ENCODE peak calls at places on chromosomes 11 and 22, in seven cellular contexts. One of them, this sample, is unnamed.

GRCh38 chr22:41983516-41983915 is 14.3 kb downstream of the SEPTIN3 start:
- DNase-seq in GM13977: no peak
- DNase-seq in fibroblast of mammary gland: peak; percentile 54
- DNase-seq in GM03348: peak; percentile 57
- DNase-seq in cardiac fibroblast: peak; percentile 52
- DNase-seq in stimulated activated CD8-positive, alpha-beta memory T cell treated with anti-CD3 and anti-CD28 coated beads, Interleukin-4, amount 100 ng/mL, for 24 hours: no peak
- DNase-seq in hepatocyte: no peak
- DNase-seq in this sample: no peak

GRCh38 chr11:19160839-19161238 is 40.9 kb downstream of the CSRP3 start:
- DNase-seq in GM13977: no peak
- DNase-seq in fibroblast of mammary gland: no peak
- DNase-seq in GM03348: no peak
- DNase-seq in cardiac fibroblast: peak; percentile 6
- DNase-seq in stimulated activated CD8-positive, alpha-beta memory T cell treated with anti-CD3 and anti-CD28 coated beads, Interleukin-4, amount 100 ng/mL, for 24 hours: no peak
- DNase-seq in hepatocyte: no peak
- DNase-seq in this sample: no peak

GRCh38 chr11:100857236-100858005 is 170.3 kb downstream of the ARHGAP42 start:
- DNase-seq in GM13977: no peak
- DNase-seq in fibroblast of mammary gland: peak; percentile 50
- DNase-seq in GM03348: no peak
- DNase-seq in cardiac fibroblast: no peak
- DNase-seq in stimulated activated CD8-positive, alpha-beta memory T cell treated with anti-CD3 and anti-CD28 coated beads, Interleukin-4, amount 100 ng/mL, for 24 hours: no peak
- DNase-seq in hepatocyte: no peak
- DNase-seq in this sample: no peak

GRCh38 chr11:78050964-78051831 is 12.5 kb upstream of the THRSP start:
- DNase-seq in GM13977: no peak
- DNase-seq in fibroblast of mammary gland: peak; percentile 42
- DNase-seq in GM03348: peak; percentile 46
- DNase-seq in cardiac fibroblast: peak; percentile 80
- DNase-seq in stimulated activated CD8-positive, alpha-beta memory T cell treated with anti-CD3 and anti-CD28 coated beads, Interleukin-4, amount 100 ng/mL, for 24 hours: no peak
- DNase-seq in hepatocyte: peak; percentile 58
- DNase-seq in this sample: no peak

GRCh38 chr22:22748297-22748743 is 103.9 kb downstream of the GGTLC2 start:
- DNase-seq in GM13977: no peak
- DNase-seq in fibroblast of mammary gland: peak; percentile 67
- DNase-seq in GM03348: peak; percentile 72
- DNase-seq in cardiac fibroblast: peak; percentile 82
- DNase-seq in stimulated activated CD8-positive, alpha-beta memory T cell treated with anti-CD3 and anti-CD28 coated beads, Interleukin-4, amount 100 ng/mL, for 24 hours: peak; percentile 21
- DNase-seq in hepatocyte: peak; percentile 65
- DNase-seq in this sample: peak; percentile 69

GRCh38 chr11:124543145-124543544 is 309 bp downstream of the OR8B12 start:
- DNase-seq in GM13977: no peak
- DNase-seq in fibroblast of mammary gland: no peak
- DNase-seq in GM03348: no peak
- DNase-seq in cardiac fibroblast: no peak
- DNase-seq in stimulated activated CD8-positive, alpha-beta memory T cell treated with anti-CD3 and anti-CD28 coated beads, Interleukin-4, amount 100 ng/mL, for 24 hours: no peak
- DNase-seq in hepatocyte: no peak
- DNase-seq in this sample: no peak

GRCh38 chr22:29146101-29146560 is 59.6 kb upstream of the EMID1 start:
- DNase-seq in GM13977: no peak
- DNase-seq in fibroblast of mammary gland: no peak
- DNase-seq in GM03348: peak; percentile 2
- DNase-seq in cardiac fibroblast: no peak
- DNase-seq in stimulated activated CD8-positive, alpha-beta memory T cell treated with anti-CD3 and anti-CD28 coated beads, Interleukin-4, amount 100 ng/mL, for 24 hours: no peak
- DNase-seq in hepatocyte: no peak
- DNase-seq in this sample: peak; percentile 73

GRCh38 chr11:123166095-123166559 is 28.9 kb downstream of the CLMP start:
- DNase-seq in GM13977: no peak
- DNase-seq in fibroblast of mammary gland: peak; percentile 55
- DNase-seq in GM03348: no peak
- DNase-seq in cardiac fibroblast: peak; percentile 61
- DNase-seq in stimulated activated CD8-positive, alpha-beta memory T cell treated with anti-CD3 and anti-CD28 coated beads, Interleukin-4, amount 100 ng/mL, for 24 hours: no peak
- DNase-seq in hepatocyte: peak; percentile 77
- DNase-seq in this sample: peak; percentile 84

GRCh38 chr22:50184004-50184461 is 1.7 kb upstream of the TRABD start:
- DNase-seq in GM13977: no peak
- DNase-seq in fibroblast of mammary gland: peak; percentile 46
- DNase-seq in GM03348: peak; percentile 78
- DNase-seq in cardiac fibroblast: peak; percentile 66
- DNase-seq in stimulated activated CD8-positive, alpha-beta memory T cell treated with anti-CD3 and anti-CD28 coated beads, Interleukin-4, amount 100 ng/mL, for 24 hours: no peak
- DNase-seq in hepatocyte: peak; percentile 74
- DNase-seq in this sample: peak; percentile 57

GRCh38 chr11:128903248-128904041 is 12.3 kb downstream of the KCNJ5 start:
- DNase-seq in GM13977: no peak
- DNase-seq in fibroblast of mammary gland: no peak
- DNase-seq in GM03348: peak; percentile 33
- DNase-seq in cardiac fibroblast: no peak
- DNase-seq in stimulated activated CD8-positive, alpha-beta memory T cell treated with anti-CD3 and anti-CD28 coated beads, Interleukin-4, amount 100 ng/mL, for 24 hours: no peak
- DNase-seq in hepatocyte: no peak
- DNase-seq in this sample: peak; percentile 73

GRCh38 chr11:83033972-83034672 is 37.6 kb downstream of the RAB30 start:
- DNase-seq in GM13977: no peak
- DNase-seq in fibroblast of mammary gland: peak; percentile 95
- DNase-seq in GM03348: peak; percentile 81
- DNase-seq in cardiac fibroblast: peak; percentile 73
- DNase-seq in stimulated activated CD8-positive, alpha-beta memory T cell treated with anti-CD3 and anti-CD28 coated beads, Interleukin-4, amount 100 ng/mL, for 24 hours: no peak
- DNase-seq in hepatocyte: peak; percentile 73
- DNase-seq in this sample: no peak

GRCh38 chr11:62726156-62727006 is 876 bp downstream of the HNRNPUL2 start:
- DNase-seq in GM13977: no peak
- DNase-seq in fibroblast of mammary gland: no peak
- DNase-seq in GM03348: no peak
- DNase-seq in cardiac fibroblast: no peak
- DNase-seq in stimulated activated CD8-positive, alpha-beta memory T cell treated with anti-CD3 and anti-CD28 coated beads, Interleukin-4, amount 100 ng/mL, for 24 hours: no peak
- DNase-seq in hepatocyte: no peak
- DNase-seq in this sample: no peak

GRCh38 chr22:19998232-19998951 is 18.2 kb downstream of the ARVCF start:
- DNase-seq in GM13977: no peak
- DNase-seq in fibroblast of mammary gland: no peak
- DNase-seq in GM03348: no peak
- DNase-seq in cardiac fibroblast: no peak
- DNase-seq in stimulated activated CD8-positive, alpha-beta memory T cell treated with anti-CD3 and anti-CD28 coated beads, Interleukin-4, amount 100 ng/mL, for 24 hours: no peak
- DNase-seq in hepatocyte: no peak
- DNase-seq in this sample: peak; percentile 27

GRCh38 chr11:75303544-75304224 is 47.8 kb downstream of the ARRB1 start:
- DNase-seq in GM13977: no peak
- DNase-seq in fibroblast of mammary gland: no peak
- DNase-seq in GM03348: no peak
- DNase-seq in cardiac fibroblast: no peak
- DNase-seq in stimulated activated CD8-positive, alpha-beta memory T cell treated with anti-CD3 and anti-CD28 coated beads, Interleukin-4, amount 100 ng/mL, for 24 hours: no peak
- DNase-seq in hepatocyte: no peak
- DNase-seq in this sample: no peak

GRCh38 chr22:44311855-44312170 is 938 bp downstream of the SHISAL1 start:
- DNase-seq in GM13977: no peak
- DNase-seq in fibroblast of mammary gland: peak; percentile 73
- DNase-seq in GM03348: peak; percentile 87
- DNase-seq in cardiac fibroblast: peak; percentile 89
- DNase-seq in stimulated activated CD8-positive, alpha-beta memory T cell treated with anti-CD3 and anti-CD28 coated beads, Interleukin-4, amount 100 ng/mL, for 24 hours: no peak
- DNase-seq in hepatocyte: peak; percentile 32
- DNase-seq in this sample: no peak

GRCh38 chr22:20953342-20953608 is 13.8 kb upstream of the AIFM3 start:
- DNase-seq in GM13977: no peak
- DNase-seq in fibroblast of mammary gland: no peak
- DNase-seq in GM03348: no peak
- DNase-seq in cardiac fibroblast: no peak
- DNase-seq in stimulated activated CD8-positive, alpha-beta memory T cell treated with anti-CD3 and anti-CD28 coated beads, Interleukin-4, amount 100 ng/mL, for 24 hours: no peak
- DNase-seq in hepatocyte: peak; percentile 20
- DNase-seq in this sample: no peak

GRCh38 chr11:128862913-128863660 is 4.0 kb downstream of the KCNJ1 start:
- DNase-seq in GM13977: no peak
- DNase-seq in fibroblast of mammary gland: peak; percentile 55
- DNase-seq in GM03348: peak; percentile 61
- DNase-seq in cardiac fibroblast: peak; percentile 60
- DNase-seq in stimulated activated CD8-positive, alpha-beta memory T cell treated with anti-CD3 and anti-CD28 coated beads, Interleukin-4, amount 100 ng/mL, for 24 hours: no peak
- DNase-seq in hepatocyte: no peak
- DNase-seq in this sample: peak; percentile 61

GRCh38 chr11:108571001-108571400 is 22.6 kb downstream of the EXPH5 start:
- DNase-seq in GM13977: no peak
- DNase-seq in fibroblast of mammary gland: no peak
- DNase-seq in GM03348: no peak
- DNase-seq in cardiac fibroblast: no peak
- DNase-seq in stimulated activated CD8-positive, alpha-beta memory T cell treated with anti-CD3 and anti-CD28 coated beads, Interleukin-4, amount 100 ng/mL, for 24 hours: no peak
- DNase-seq in hepatocyte: no peak
- DNase-seq in this sample: no peak

GRCh38 chr11:60625262-60625661 is 74.2 kb upstream of the MS4A8 start:
- DNase-seq in GM13977: no peak
- DNase-seq in fibroblast of mammary gland: peak; percentile 62
- DNase-seq in GM03348: peak; percentile 30
- DNase-seq in cardiac fibroblast: peak; percentile 65
- DNase-seq in stimulated activated CD8-positive, alpha-beta memory T cell treated with anti-CD3 and anti-CD28 coated beads, Interleukin-4, amount 100 ng/mL, for 24 hours: no peak
- DNase-seq in hepatocyte: peak; percentile 34
- DNase-seq in this sample: peak; percentile 12

GRCh38 chr11:130829801-130830562 is 86.3 kb downstream of the SNX19 start:
- DNase-seq in GM13977: no peak
- DNase-seq in fibroblast of mammary gland: peak; percentile 39
- DNase-seq in GM03348: no peak
- DNase-seq in cardiac fibroblast: no peak
- DNase-seq in stimulated activated CD8-positive, alpha-beta memory T cell treated with anti-CD3 and anti-CD28 coated beads, Interleukin-4, amount 100 ng/mL, for 24 hours: no peak
- DNase-seq in hepatocyte: no peak
- DNase-seq in this sample: peak; percentile 61

GRCh38 chr11:73330569-73331093 is 22.6 kb downstream of the ARHGEF17 start:
- DNase-seq in GM13977: no peak
- DNase-seq in fibroblast of mammary gland: peak; percentile 58
- DNase-seq in GM03348: peak; percentile 62
- DNase-seq in cardiac fibroblast: peak; percentile 51
- DNase-seq in stimulated activated CD8-positive, alpha-beta memory T cell treated with anti-CD3 and anti-CD28 coated beads, Interleukin-4, amount 100 ng/mL, for 24 hours: no peak
- DNase-seq in hepatocyte: peak; percentile 75
- DNase-seq in this sample: peak; percentile 81

GRCh38 chr11:57395905-57396623 is 5.6 kb upstream of the PRG2 start:
- DNase-seq in GM13977: no peak
- DNase-seq in fibroblast of mammary gland: no peak
- DNase-seq in GM03348: no peak
- DNase-seq in cardiac fibroblast: no peak
- DNase-seq in stimulated activated CD8-positive, alpha-beta memory T cell treated with anti-CD3 and anti-CD28 coated beads, Interleukin-4, amount 100 ng/mL, for 24 hours: no peak
- DNase-seq in hepatocyte: no peak
- DNase-seq in this sample: no peak

GRCh38 chr11:68480855-68481510 is 20.4 kb downstream of the PPP6R3 start:
- DNase-seq in GM13977: no peak
- DNase-seq in fibroblast of mammary gland: no peak
- DNase-seq in GM03348: no peak
- DNase-seq in cardiac fibroblast: no peak
- DNase-seq in stimulated activated CD8-positive, alpha-beta memory T cell treated with anti-CD3 and anti-CD28 coated beads, Interleukin-4, amount 100 ng/mL, for 24 hours: no peak
- DNase-seq in hepatocyte: no peak
- DNase-seq in this sample: no peak

GRCh38 chr11:106495046-106495445 is 417.6 kb downstream of the AASDHPPT start:
- DNase-seq in GM13977: no peak
- DNase-seq in fibroblast of mammary gland: peak; percentile 45
- DNase-seq in GM03348: no peak
- DNase-seq in cardiac fibroblast: peak; percentile 37
- DNase-seq in stimulated activated CD8-positive, alpha-beta memory T cell treated with anti-CD3 and anti-CD28 coated beads, Interleukin-4, amount 100 ng/mL, for 24 hours: no peak
- DNase-seq in hepatocyte: peak; percentile 15
- DNase-seq in this sample: no peak

GRCh38 chr11:131242616-131243015 is 127.8 kb upstream of the NTM start:
- DNase-seq in GM13977: no peak
- DNase-seq in fibroblast of mammary gland: no peak
- DNase-seq in GM03348: no peak
- DNase-seq in cardiac fibroblast: no peak
- DNase-seq in stimulated activated CD8-positive, alpha-beta memory T cell treated with anti-CD3 and anti-CD28 coated beads, Interleukin-4, amount 100 ng/mL, for 24 hours: no peak
- DNase-seq in hepatocyte: no peak
- DNase-seq in this sample: no peak

GRCh38 chr11:48184452-48184851 is 32.2 kb upstream of the OR4B1 start:
- DNase-seq in GM13977: no peak
- DNase-seq in fibroblast of mammary gland: no peak
- DNase-seq in GM03348: no peak
- DNase-seq in cardiac fibroblast: no peak
- DNase-seq in stimulated activated CD8-positive, alpha-beta memory T cell treated with anti-CD3 and anti-CD28 coated beads, Interleukin-4, amount 100 ng/mL, for 24 hours: no peak
- DNase-seq in hepatocyte: no peak
- DNase-seq in this sample: no peak

GRCh38 chr22:24706050-24706449 is 68.5 kb downstream of the PIWIL3 start:
- DNase-seq in GM13977: no peak
- DNase-seq in fibroblast of mammary gland: no peak
- DNase-seq in GM03348: no peak
- DNase-seq in cardiac fibroblast: no peak
- DNase-seq in stimulated activated CD8-positive, alpha-beta memory T cell treated with anti-CD3 and anti-CD28 coated beads, Interleukin-4, amount 100 ng/mL, for 24 hours: no peak
- DNase-seq in hepatocyte: no peak
- DNase-seq in this sample: peak; percentile 51

GRCh38 chr11:17743808-17744119 is 9.2 kb downstream of the KCNC1 start:
- DNase-seq in GM13977: no peak
- DNase-seq in fibroblast of mammary gland: peak; percentile 68
- DNase-seq in GM03348: no peak
- DNase-seq in cardiac fibroblast: no peak
- DNase-seq in stimulated activated CD8-positive, alpha-beta memory T cell treated with anti-CD3 and anti-CD28 coated beads, Interleukin-4, amount 100 ng/mL, for 24 hours: no peak
- DNase-seq in hepatocyte: no peak
- DNase-seq in this sample: no peak

GRCh38 chr11:77244277-77245014 is 57.0 kb downstream of the GDPD4 start:
- DNase-seq in GM13977: no peak
- DNase-seq in fibroblast of mammary gland: peak; percentile 82
- DNase-seq in GM03348: peak; percentile 78
- DNase-seq in cardiac fibroblast: peak; percentile 85
- DNase-seq in stimulated activated CD8-positive, alpha-beta memory T cell treated with anti-CD3 and anti-CD28 coated beads, Interleukin-4, amount 100 ng/mL, for 24 hours: no peak
- DNase-seq in hepatocyte: no peak
- DNase-seq in this sample: no peak

GRCh38 chr11:92552942-92553341 is 328.3 kb downstream of the FAT3 start:
- DNase-seq in GM13977: no peak
- DNase-seq in fibroblast of mammary gland: peak; percentile 2
- DNase-seq in GM03348: peak; percentile 37
- DNase-seq in cardiac fibroblast: peak; percentile 23
- DNase-seq in stimulated activated CD8-positive, alpha-beta memory T cell treated with anti-CD3 and anti-CD28 coated beads, Interleukin-4, amount 100 ng/mL, for 24 hours: no peak
- DNase-seq in hepatocyte: no peak
- DNase-seq in this sample: no peak

GRCh38 chr11:33116535-33116934 is 44.7 kb downstream of the CSTF3 start:
- DNase-seq in GM13977: no peak
- DNase-seq in fibroblast of mammary gland: peak; percentile 5
- DNase-seq in GM03348: no peak
- DNase-seq in cardiac fibroblast: peak; percentile 11
- DNase-seq in stimulated activated CD8-positive, alpha-beta memory T cell treated with anti-CD3 and anti-CD28 coated beads, Interleukin-4, amount 100 ng/mL, for 24 hours: no peak
- DNase-seq in hepatocyte: peak; percentile 18
- DNase-seq in this sample: no peak

GRCh38 chr11:107666911-107667568 is 44.8 kb downstream of the SLN start:
- DNase-seq in GM13977: no peak
- DNase-seq in fibroblast of mammary gland: no peak
- DNase-seq in GM03348: no peak
- DNase-seq in cardiac fibroblast: no peak
- DNase-seq in stimulated activated CD8-positive, alpha-beta memory T cell treated with anti-CD3 and anti-CD28 coated beads, Interleukin-4, amount 100 ng/mL, for 24 hours: no peak
- DNase-seq in hepatocyte: no peak
- DNase-seq in this sample: no peak

GRCh38 chr22:37661160-37661924 is 2.8 kb downstream of the PDXP start:
- DNase-seq in GM13977: no peak
- DNase-seq in fibroblast of mammary gland: peak; percentile 76
- DNase-seq in GM03348: peak; percentile 60
- DNase-seq in cardiac fibroblast: peak; percentile 83
- DNase-seq in stimulated activated CD8-positive, alpha-beta memory T cell treated with anti-CD3 and anti-CD28 coated beads, Interleukin-4, amount 100 ng/mL, for 24 hours: no peak
- DNase-seq in hepatocyte: peak; percentile 66
- DNase-seq in this sample: peak; percentile 83

GRCh38 chr11:65454311-65454695 is 31.7 kb downstream of the NEAT1 start:
- DNase-seq in GM13977: no peak
- DNase-seq in fibroblast of mammary gland: peak; percentile 84
- DNase-seq in GM03348: peak; percentile 49
- DNase-seq in cardiac fibroblast: peak; percentile 69
- DNase-seq in stimulated activated CD8-positive, alpha-beta memory T cell treated with anti-CD3 and anti-CD28 coated beads, Interleukin-4, amount 100 ng/mL, for 24 hours: no peak
- DNase-seq in hepatocyte: no peak
- DNase-seq in this sample: no peak

GRCh38 chr22:42388130-42388797 is 43.9 kb downstream of the NFAM1 start:
- DNase-seq in GM13977: no peak
- DNase-seq in fibroblast of mammary gland: no peak
- DNase-seq in GM03348: no peak
- DNase-seq in cardiac fibroblast: peak; percentile 8
- DNase-seq in stimulated activated CD8-positive, alpha-beta memory T cell treated with anti-CD3 and anti-CD28 coated beads, Interleukin-4, amount 100 ng/mL, for 24 hours: no peak
- DNase-seq in hepatocyte: no peak
- DNase-seq in this sample: peak; percentile 95

GRCh38 chr11:69260622-69261021 is 33.3 kb upstream of the MYEOV start:
- DNase-seq in GM13977: no peak
- DNase-seq in fibroblast of mammary gland: peak; percentile 2
- DNase-seq in GM03348: peak; percentile 71
- DNase-seq in cardiac fibroblast: no peak
- DNase-seq in stimulated activated CD8-positive, alpha-beta memory T cell treated with anti-CD3 and anti-CD28 coated beads, Interleukin-4, amount 100 ng/mL, for 24 hours: no peak
- DNase-seq in hepatocyte: no peak
- DNase-seq in this sample: no peak

GRCh38 chr11:115247404-115247803 is 256.8 kb downstream of the CADM1 start:
- DNase-seq in GM13977: no peak
- DNase-seq in fibroblast of mammary gland: no peak
- DNase-seq in GM03348: no peak
- DNase-seq in cardiac fibroblast: no peak
- DNase-seq in stimulated activated CD8-positive, alpha-beta memory T cell treated with anti-CD3 and anti-CD28 coated beads, Interleukin-4, amount 100 ng/mL, for 24 hours: no peak
- DNase-seq in hepatocyte: no peak
- DNase-seq in this sample: peak; percentile 53

GRCh38 chr11:7281083-7281482 is 29.4 kb downstream of the SYT9 start:
- DNase-seq in GM13977: no peak
- DNase-seq in fibroblast of mammary gland: no peak
- DNase-seq in GM03348: no peak
- DNase-seq in cardiac fibroblast: peak; percentile 20
- DNase-seq in stimulated activated CD8-positive, alpha-beta memory T cell treated with anti-CD3 and anti-CD28 coated beads, Interleukin-4, amount 100 ng/mL, for 24 hours: no peak
- DNase-seq in hepatocyte: peak; percentile 29
- DNase-seq in this sample: no peak